ENCODE peak calls at places on chromosomes 2 and 18, in ten cellular contexts. V, M, J, P, Y, S, T, A, L and E are unnamed samples. For H3K4me1, the result is how much of the 10 kb centered on the place peaks cover.

GRCh38 chr18:49788327-49788908 is 24.9 kb downstream of the ACAA2 start:
- DNase-seq in L (peak), A (no peak), M (no peak), S (no peak), P (no peak), Y (no peak), V (peak), T (peak), J (peak), E (no peak)

GRCh38 chr2:147659051-147659450 is 185.8 kb upstream of the ACVR2A start:
- DNase-seq in Y (no peak), M (no peak), V (peak), L (no peak), A (no peak), P (no peak), J (peak), S (no peak), T (no peak), E (no peak)

GRCh38 chr18:69432847-69433246 is 32.2 kb downstream of the DOK6 start:
- DNase-seq in T (no peak), V (no peak), M (no peak), A (no peak), Y (no peak), L (no peak), J (no peak), S (no peak), P (no peak), E (no peak)

GRCh38 chr2:120013569-120014223 is 819 bp downstream of the EPB41L5 start:
- DNase-seq in Y (no peak), T (no peak), P (peak), A (no peak), M (no peak), V (no peak), S (peak), J (no peak), L (no peak), E (peak)

GRCh38 chr2:167381349-167381748 is 493.1 kb downstream of the XIRP2 start:
- DNase-seq in L (no peak), M (no peak), T (no peak), A (no peak), S (no peak), J (no peak), V (no peak), P (no peak), Y (no peak), E (no peak)

GRCh38 chr2:49306925-49307324 is 152.6 kb upstream of the FSHR start:
- DNase-seq in P (no peak), L (peak), T (no peak), S (no peak), J (no peak), M (peak), V (no peak), A (no peak), Y (no peak), E (no peak)

GRCh38 chr2:219662566-219662965 is 35.1 kb downstream of the SLC4A3 start:
- DNase-seq in V (no peak), J (peak), T (no peak), M (no peak), P (no peak), Y (no peak), A (no peak), L (no peak), S (no peak), E (no peak)

GRCh38 chr18:25192065-25192464 is 159.9 kb downstream of the ZNF521 start:
- DNase-seq in J (no peak), Y (no peak), A (no peak), V (no peak), P (no peak), S (no peak), L (no peak), M (no peak), T (peak), E (no peak)

GRCh38 chr18:24114924-24115549 is 23.8 kb upstream of the CABYR start:
- DNase-seq in Y (no peak), V (peak), J (no peak), A (no peak), S (no peak), P (no peak), T (no peak), M (no peak), L (no peak), E (no peak)

GRCh38 chr2:234981197-234982095 is 29.6 kb downstream of the SH3BP4 start:
- DNase-seq in P (no peak), L (peak), V (peak), A (peak), M (peak), S (peak), Y (peak), J (peak), T (no peak), E (no peak)

GRCh38 chr18:47883771-47884413 is 46.6 kb downstream of the SMAD2 start:
- DNase-seq in A (no peak), Y (no peak), S (no peak), M (no peak), L (no peak), V (peak), J (peak), P (no peak), T (no peak), E (no peak)

GRCh38 chr2:135845997-135846396 is 9.0 kb upstream of the LCT start:
- DNase-seq in P (no peak), Y (no peak), J (no peak), A (no peak), M (no peak), V (no peak), T (no peak), L (no peak), S (no peak), E (no peak)

GRCh38 chr18:67199993-67200617 is 316.4 kb downstream of the DSEL start:
- DNase-seq in V (peak), S (no peak), M (peak), Y (no peak), L (peak), T (peak), P (peak), J (peak), A (no peak), E (peak)

GRCh38 chr18:46712406-46712805 is 44.4 kb downstream of the ST8SIA5 start:
- DNase-seq in V (peak), L (no peak), T (no peak), A (peak), P (no peak), S (no peak), J (peak), M (no peak), Y (no peak), E (no peak)

GRCh38 chr2:25103287-25103871 is 61.5 kb downstream of the EFR3B start:
- DNase-seq in A (no peak), L (peak), Y (peak), V (peak), S (no peak), J (peak), T (no peak), P (no peak), M (no peak), E (no peak)

GRCh38 chr18:34650121-34650545 is 60.0 kb upstream of the DTNA start:
- DNase-seq in S (no peak), A (no peak), J (peak), M (no peak), L (no peak), T (no peak), P (no peak), V (peak), Y (no peak), E (no peak)

DNA sequence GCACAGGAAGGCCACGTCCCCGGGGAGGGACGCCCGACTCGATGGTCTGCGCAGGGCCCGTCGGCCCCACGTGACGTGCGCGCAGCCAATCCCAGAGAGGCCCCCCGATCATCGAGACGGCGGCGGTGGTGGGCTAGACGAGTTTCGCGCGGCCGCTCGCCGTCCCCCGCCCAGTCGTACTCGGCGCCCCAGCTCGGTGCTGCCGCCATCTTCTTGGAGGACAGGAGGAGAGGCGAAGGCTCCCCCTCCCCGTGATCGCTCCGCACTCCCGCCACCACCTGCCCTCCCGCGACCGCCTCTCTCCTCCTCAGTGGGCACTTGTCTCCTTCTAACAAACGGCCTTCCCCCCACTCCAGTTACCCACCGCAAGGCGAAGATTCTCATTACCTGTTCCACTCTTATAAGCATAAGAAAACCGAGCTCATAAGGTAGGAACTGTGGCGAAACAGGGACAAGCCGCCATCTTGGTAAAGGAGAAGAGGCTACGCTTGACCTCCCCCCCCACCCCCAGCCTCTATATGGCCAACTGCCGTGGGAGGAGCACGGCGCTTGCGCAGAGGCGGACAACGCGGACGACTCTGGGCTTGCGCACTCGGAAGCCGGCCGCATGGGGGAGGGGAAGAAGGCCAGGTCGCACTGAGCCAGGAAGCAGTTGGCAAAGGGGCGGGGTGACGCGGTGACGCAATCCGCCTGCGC is at the start of gene HDLBP:
- DNase-seq in V (peak), J (peak), P (peak), T (peak), M (peak), A (peak), Y (peak), L (peak), S (peak), E (peak)
- H3K4me1 ChIP-seq in V (under half), J (half or more), P (half or more), T (under half), M (under half), A (under half), Y (under half), L (half or more), S (half or more), E (under half)

DNA sequence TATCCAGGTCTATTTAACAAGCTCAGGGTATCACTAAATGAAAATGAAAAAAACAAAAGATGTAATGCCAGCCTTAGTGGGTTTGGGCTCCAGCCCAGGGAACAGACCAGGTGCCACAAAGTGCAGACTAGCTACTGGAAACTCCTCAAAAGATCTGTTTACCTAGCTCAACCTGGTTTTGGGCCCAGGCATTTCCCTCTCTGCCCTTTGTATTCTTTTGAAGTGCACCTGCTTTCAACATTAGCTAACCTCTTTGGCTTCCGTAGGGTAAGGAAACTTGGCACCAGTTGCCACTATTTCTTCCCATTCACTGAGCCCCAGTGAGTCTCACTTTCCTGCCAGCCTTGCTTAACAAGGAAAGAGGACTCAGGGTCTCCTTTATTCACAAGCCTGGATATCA is 123.6 kb upstream of the CDCA7 start:
- DNase-seq in J (no peak), S (no peak), V (no peak), M (no peak), L (no peak), Y (no peak), P (no peak), T (no peak), A (no peak), E (no peak)
- H3K4me3 ChIP-seq in J (no peak), S (no peak), V (no peak), M (no peak), L (no peak), Y (no peak), P (no peak), T (no peak), A (no peak), E (no peak)

GRCh38 chr2:54635554-54636152 is 87.8 kb upstream of the EML6 start:
- DNase-seq in L (no peak), S (no peak), P (no peak), V (no peak), A (no peak), J (peak), Y (no peak), T (no peak), M (no peak), E (no peak)
- H3K4me1 ChIP-seq in L (half or more), S (half or more), P (under half), V (under half), A (under half), J (under half), Y (under half), T (half or more), M (under half), E (under half)

GRCh38 chr2:165198181-165198580 is 5.7 kb downstream of the SCN3A start:
- DNase-seq in A (no peak), J (no peak), M (no peak), V (no peak), Y (no peak), S (no peak), L (no peak), P (no peak), T (no peak), E (no peak)

GRCh38 chr2:165202230-165202629 is 1.6 kb downstream of the SCN3A start:
- DNase-seq in P (no peak), T (no peak), Y (no peak), V (no peak), L (no peak), J (no peak), A (no peak), S (no peak), M (no peak), E (no peak)

GRCh38 chr2:165208094-165208493 is 4.2 kb upstream of the SCN3A start:
- DNase-seq in P (no peak), V (no peak), L (no peak), M (no peak), Y (no peak), T (no peak), J (no peak), S (no peak), A (no peak), E (no peak)

GRCh38 chr2:165205865-165206264 is 2.0 kb upstream of the SCN3A start:
- DNase-seq in Y (no peak), A (no peak), V (no peak), P (no peak), J (no peak), T (no peak), M (no peak), S (no peak), L (no peak), E (no peak)

GRCh38 chr2:165203689-165204559 is at the start of gene SCN3A:
- DNase-seq in V (peak), L (peak), P (no peak), S (peak), M (peak), Y (no peak), A (no peak), J (peak), T (no peak), E (peak)
- H3K4me3 ChIP-seq in V (no peak), L (no peak), P (no peak), S (peak), M (no peak), Y (peak), A (no peak), J (no peak), T (no peak), E (no peak)

GRCh38 chr2:68217729-68218128 is 34.6 kb downstream of the PPP3R1 start:
- DNase-seq in Y (no peak), J (no peak), L (no peak), M (no peak), S (no peak), T (no peak), P (no peak), A (no peak), V (no peak), E (no peak)
- H3K4me1 ChIP-seq in Y (under half), J (under half), L (under half), M (under half), S (half or more), T (under half), P (under half), A (under half), V (under half), E (under half)